ENCODE peak calls at places on chromosomes 7 and 10, in four cellular contexts. H is ACHN, J is SW480, M is EH. Y is an unnamed sample.

GRCh38 chr10:87656431-87657072 is 3.1 kb upstream of the PAPSS2 start:
- DNase-seq in H (peak), J (peak), M (peak), Y (peak)

GRCh38 chr10:13311177-13311575 is 11.3 kb upstream of the PHYH start:
- DNase-seq in H (no peak), J (no peak), M (peak), Y (no peak)

GRCh38 chr7:157529768-157530560 is 193.2 kb downstream of the DNAJB6 start:
- DNase-seq in H (no peak), J (no peak), M (no peak), Y (peak)

GRCh38 chr7:79876769-79877362 is 257.8 kb upstream of the GNAI1 start:
- DNase-seq in H (no peak), J (peak), M (peak), Y (no peak)

GRCh38 chr7:97013555-97013954 is 8.2 kb downstream of the DLX6 start:
- DNase-seq in H (no peak), J (no peak), M (no peak), Y (no peak)

GRCh38 chr10:58027431-58027830 is 240.3 kb downstream of the IPMK start:
- DNase-seq in H (no peak), J (no peak), M (peak), Y (no peak)

GRCh38 chr7:24786941-24787340 is 29.7 kb upstream of the GSDME start:
- DNase-seq in H (peak), J (peak), M (peak), Y (no peak)

GRCh38 chr10:113056468-113057021 is 106.5 kb downstream of the TCF7L2 start:
- DNase-seq in H (no peak), J (peak), M (peak), Y (no peak)

GRCh38 chr7:115728518-115728917 is 302.0 kb downstream of the TFEC start:
- DNase-seq in H (no peak), J (no peak), M (no peak), Y (no peak)

GRCh38 chr10:74801447-74801846 is 25.0 kb upstream of the KAT6B start:
- DNase-seq in H (no peak), J (no peak), M (no peak), Y (no peak)

GRCh38 chr7:129188892-129189660 is 643 bp downstream of the SMO start:
- DNase-seq in H (peak), J (no peak), M (peak), Y (no peak)

Y was measured in LoVo.